ENCODE peak calls at places on chromosomes 16 and 17, in six cellular contexts. M is transverse colon, D is MCF 10A, U is GM10248, L is breast epithelium, S is AG04450. E is an unnamed sample.

GRCh38 chr16:86252596-86252995 is 257.7 kb upstream of the FOXF1 start:
- DNase-seq in M (peak), L (no peak), U (no peak), D (peak), S (no peak), E (peak)

GRCh38 chr16:4329354-4329775 is 13.5 kb downstream of the GLIS2 start:
- DNase-seq in U (no peak), L (no peak), M (no peak), D (no peak), S (no peak), E (no peak)

GRCh38 chr17:74011963-74012362 is 191.5 kb upstream of the RPL38 start:
- DNase-seq in M (no peak), L (no peak), S (no peak), D (no peak), U (no peak), E (no peak)

GRCh38 chr16:49755716-49756115 is 100.2 kb downstream of the ZNF423 start:
- DNase-seq in S (no peak), D (no peak), L (no peak), M (no peak), U (no peak), E (no peak)

GRCh38 chr16:84940670-84941551 is 70.4 kb downstream of the ZDHHC7 start:
- DNase-seq in M (no peak), U (no peak), L (no peak), D (no peak), S (no peak), E (no peak)

GRCh38 chr16:27305342-27305741 is 8.4 kb upstream of the IL4R start:
- DNase-seq in L (no peak), U (no peak), D (no peak), S (no peak), M (no peak), E (no peak)

GRCh38 chr17:42458497-42459255 is at the start of gene ATP6V0A1:
- DNase-seq in D (peak), M (peak), S (no peak), U (peak), L (peak), E (peak)

GRCh38 chr17:8729860-8730259 is 14.8 kb downstream of the CCDC42 start:
- DNase-seq in M (no peak), U (no peak), S (no peak), L (no peak), D (no peak), E (no peak)

GRCh38 chr16:51310159-51310558 is 159.1 kb upstream of the SALL1 start:
- DNase-seq in D (no peak), U (no peak), S (no peak), M (no peak), L (no peak), E (no peak)

GRCh38 chr16:64910351-64910750 is 211.5 kb downstream of the CDH11 start:
- DNase-seq in L (no peak), M (no peak), S (peak), U (no peak), D (peak), E (no peak)

GRCh38 chr17:17379197-17379991 is 76.2 kb downstream of the NT5M start:
- DNase-seq in M (no peak), L (no peak), S (no peak), D (no peak), U (no peak), E (no peak)

GRCh38 chr17:35052240-35052608 is 11.3 kb downstream of the RFFL start:
- DNase-seq in D (no peak), M (no peak), S (peak), L (no peak), U (no peak), E (no peak)

GRCh38 chr16:73058616-73059409 is 10.9 kb upstream of the ZFHX3 start:
- DNase-seq in D (no peak), L (no peak), S (no peak), U (peak), M (no peak), E (no peak)

GRCh38 chr17:16352303-16352837 is 899 bp downstream of the CENPV start:
- DNase-seq in U (peak), D (peak), S (no peak), L (no peak), M (peak), E (peak)

GRCh38 chr17:32940706-32941390 is 12.9 kb downstream of the TMEM98 start:
- DNase-seq in S (no peak), L (no peak), D (no peak), U (no peak), M (no peak), E (no peak)

GRCh38 chr17:82565551-82565950 is 46.0 kb downstream of the FOXK2 start:
- DNase-seq in L (no peak), U (no peak), S (no peak), D (no peak), M (no peak), E (no peak)

GRCh38 chr17:55062921-55063320 is 94.4 kb downstream of the STXBP4 start:
- DNase-seq in M (no peak), D (peak), U (no peak), L (no peak), S (peak), E (no peak)

GRCh38 chr17:50689251-50689650 is 18.5 kb downstream of the ANKRD40 start:
- DNase-seq in D (peak), U (no peak), S (no peak), L (no peak), M (no peak), E (no peak)

GRCh38 chr17:38749222-38750043 is 1.3 kb upstream of the PCGF2 start:
- DNase-seq in S (no peak), L (peak), M (peak), U (no peak), D (peak), E (no peak)

GRCh38 chr17:62750502-62751349 is 57.4 kb downstream of the MARCHF10 start:
- DNase-seq in U (no peak), M (no peak), L (no peak), S (no peak), D (peak), E (no peak)

GRCh38 chr17:7393613-7394451 is 493 bp downstream of the PLSCR3 start:
- DNase-seq in D (peak), S (no peak), M (peak), U (peak), L (no peak), E (peak)

GRCh38 chr16:73384561-73384960 is 336.6 kb upstream of the ZFHX3 start:
- DNase-seq in U (no peak), L (no peak), S (no peak), D (no peak), M (no peak), E (no peak)

GRCh38 chr17:32588982-32589381 is 102.2 kb downstream of the CDK5R1 start:
- DNase-seq in L (no peak), S (no peak), U (no peak), M (no peak), D (no peak), E (no peak)

GRCh38 chr17:57939797-57940196 is 15.4 kb downstream of the CUEDC1 start:
- DNase-seq in D (no peak), S (no peak), L (no peak), U (peak), M (peak), E (peak)

GRCh38 chr17:39591958-39592954 is 15.5 kb downstream of the NEUROD2 start:
- DNase-seq in L (no peak), D (peak), M (peak), S (no peak), U (peak), E (peak)

GRCh38 chr17:35804658-35805192 is 4.6 kb upstream of the TAF15 start:
- DNase-seq in L (no peak), S (peak), M (peak), D (peak), U (peak), E (peak)

GRCh38 chr17:16381496-16381820 is 567 bp downstream of the UBB start:
- DNase-seq in D (no peak), L (no peak), S (no peak), U (no peak), M (no peak), E (no peak)

GRCh38 chr16:88738167-88739084 is 32.1 kb downstream of the CTU2 start:
- DNase-seq in S (no peak), U (no peak), D (no peak), L (no peak), M (no peak), E (no peak)

GRCh38 chr17:5011928-5012327 is 14.2 kb downstream of the KIF1C start:
- DNase-seq in L (no peak), S (no peak), M (no peak), D (no peak), U (peak), E (peak)

GRCh38 chr16:55056585-55057520 is 126.2 kb downstream of the IRX5 start:
- DNase-seq in U (no peak), D (peak), L (no peak), S (no peak), M (no peak), E (peak)

GRCh38 chr16:73036074-73036826 is 11.7 kb downstream of the ZFHX3 start:
- DNase-seq in M (no peak), D (no peak), S (no peak), U (peak), L (no peak), E (no peak)

GRCh38 chr16:4624827-4625616 is 396 bp downstream of the MGRN1 start:
- DNase-seq in M (peak), D (peak), U (peak), L (no peak), S (peak), E (peak)

GRCh38 chr16:78705694-78706093 is 606.2 kb downstream of the WWOX start:
- DNase-seq in D (peak), U (peak), L (no peak), M (no peak), S (no peak), E (peak)

GRCh38 chr16:6193718-6194117 is 1096.1 kb upstream of the EEF2KMT start:
- DNase-seq in S (no peak), U (no peak), D (no peak), M (no peak), L (no peak), E (no peak)

GRCh38 chr17:76005263-76006149 is 4.9 kb downstream of the CDK3 start:
- DNase-seq in D (peak), L (peak), S (no peak), M (peak), U (peak), E (peak)

GRCh38 chr17:40514013-40514875 is 12.8 kb upstream of the TNS4 start:
- DNase-seq in M (no peak), U (no peak), L (no peak), D (no peak), S (no peak), E (no peak)

GRCh38 chr16:10921536-10922327 is 20.5 kb downstream of the DEXI start:
- DNase-seq in M (no peak), L (no peak), S (no peak), U (no peak), D (peak), E (no peak)

GRCh38 chr16:10920726-10921427 is 21.4 kb downstream of the DEXI start:
- DNase-seq in L (no peak), U (no peak), D (no peak), M (no peak), S (no peak), E (no peak)

GRCh38 chr16:10919003-10919351 is 23.3 kb downstream of the DEXI start:
- DNase-seq in D (no peak), S (no peak), U (no peak), M (no peak), L (no peak), E (no peak)

GRCh38 chr16:10916534-10916933 is 25.7 kb downstream of the DEXI start:
- DNase-seq in S (no peak), D (no peak), M (no peak), L (no peak), U (no peak), E (no peak)

DNA sequence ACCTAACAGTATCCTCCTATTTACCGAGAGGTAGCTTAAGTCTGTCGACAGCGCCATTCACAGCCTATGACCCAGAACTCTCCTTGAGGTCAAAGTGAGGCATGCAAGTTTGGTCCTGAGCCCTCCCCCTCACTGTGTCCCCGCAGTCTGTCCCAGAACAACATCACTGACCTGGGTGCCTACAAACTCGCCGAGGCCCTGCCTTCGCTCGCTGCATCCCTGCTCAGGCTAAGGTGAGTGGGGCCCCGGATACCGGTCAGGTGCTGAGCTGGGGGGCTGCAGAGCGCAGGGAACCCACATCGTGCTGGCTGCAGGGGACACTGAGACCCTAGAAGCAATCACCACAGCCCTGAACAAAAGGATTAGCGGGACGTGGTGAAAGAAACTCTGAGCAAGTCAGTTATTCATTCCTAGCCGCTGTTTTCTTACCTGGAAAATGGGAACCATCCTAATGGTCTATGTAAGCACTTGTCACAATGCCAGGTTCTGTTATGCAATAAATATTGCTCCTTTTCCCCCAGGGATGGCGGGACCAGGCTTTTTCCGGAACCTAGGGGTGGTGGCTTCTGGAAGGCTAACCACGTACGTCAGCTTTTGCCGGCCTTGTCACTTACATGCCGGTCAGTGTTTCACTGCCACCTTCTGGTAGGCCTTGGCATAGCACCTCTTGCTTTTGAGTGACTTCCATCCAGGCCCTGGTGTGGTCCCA is 23.8 kb downstream of the DEXI start:
- DNase-seq in D (peak), U (peak), L (peak), S (peak), M (peak), E (peak)
- TF ChIP-seq CTCF in D (peak), U (peak), L (peak), S (peak), M (peak), E (peak)

GRCh38 chr17:37648555-37648954 is 5.3 kb upstream of the DDX52 start:
- DNase-seq in D (peak), M (no peak), L (no peak), S (peak), U (no peak), E (no peak)

GRCh38 chr17:37643118-37643766 is at the start of gene DDX52:
- DNase-seq in U (peak), L (peak), S (peak), D (peak), M (peak), E (peak)

GRCh38 chr17:37642706-37643105 is 540 bp downstream of the DDX52 start:
- DNase-seq in S (no peak), U (no peak), D (peak), M (no peak), L (no peak), E (peak)

GRCh38 chr17:37640016-37640415 is 3.2 kb downstream of the DDX52 start:
- DNase-seq in M (no peak), S (no peak), D (no peak), U (no peak), L (no peak), E (no peak)

DNA sequence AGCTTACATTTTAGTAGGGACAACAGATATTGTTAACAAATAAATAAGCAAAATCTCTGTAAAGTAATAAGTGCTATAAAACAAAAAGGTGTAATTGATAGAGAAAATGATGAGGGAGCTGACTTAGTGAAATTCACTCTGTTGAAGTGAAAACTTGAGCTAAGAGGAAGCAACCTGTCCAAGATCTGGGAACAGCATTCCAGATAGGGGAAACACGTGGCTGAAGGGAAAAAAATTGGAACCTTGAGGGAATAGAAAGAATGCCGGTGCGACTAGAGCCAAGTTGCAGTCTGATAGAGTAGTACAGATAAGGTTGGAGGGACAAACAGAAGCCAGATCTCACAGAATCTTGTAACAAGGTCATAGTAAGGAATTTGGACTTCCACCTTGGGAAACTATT is 583 bp upstream of the DDX52 start:
- DNase-seq in D (peak), S (no peak), U (no peak), M (no peak), L (no peak), E (no peak)
- TF ChIP-seq CTCF in D (no peak), S (no peak), U (no peak), M (no peak), L (no peak), E (no peak)

DNA sequence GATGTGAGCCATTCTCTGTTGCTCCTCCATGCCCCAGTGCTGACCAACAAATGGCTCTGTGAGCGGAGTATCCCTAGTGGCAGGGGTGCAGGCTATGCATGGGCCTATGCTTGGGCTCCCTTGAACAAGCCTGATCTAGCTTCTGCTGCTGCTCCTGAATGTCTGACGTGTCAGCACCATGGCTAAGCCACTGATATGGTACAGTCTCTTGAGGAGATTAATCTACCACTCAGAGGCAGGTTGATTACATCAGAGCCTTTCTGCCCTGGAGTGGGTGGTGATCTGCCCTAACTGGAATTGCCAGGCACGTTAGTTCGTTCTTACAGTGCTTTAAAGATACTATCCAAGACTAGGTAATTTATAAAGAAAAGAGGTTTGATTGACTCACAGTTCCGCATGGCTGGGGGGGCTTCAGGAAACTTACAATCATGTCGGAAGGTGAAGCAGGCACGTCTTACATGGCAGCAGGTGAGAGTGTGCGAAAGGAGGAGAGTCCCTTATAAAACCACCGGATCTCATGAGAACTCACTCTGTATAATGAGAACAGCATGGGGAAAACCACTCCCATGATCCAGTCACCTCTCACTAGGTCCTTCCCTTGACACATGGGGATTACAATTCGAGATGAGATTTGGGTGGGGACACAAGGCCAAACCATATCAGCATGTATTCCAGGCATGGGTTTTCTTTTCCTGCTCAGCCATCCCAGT is 41.5 kb upstream of the B4GALNT2 start:
- DNase-seq in U (no peak), M (no peak), D (no peak), L (no peak), S (no peak), E (no peak)
- TF ChIP-seq CTCF in U (no peak), M (no peak), D (no peak), L (no peak), S (no peak), E (no peak)

GRCh38 chr16:23293016-23293415 is 9.1 kb upstream of the SCNN1B start:
- DNase-seq in L (no peak), M (no peak), S (no peak), D (no peak), U (no peak), E (no peak)

GRCh38 chr16:23298290-23298689 is 3.8 kb upstream of the SCNN1B start:
- DNase-seq in D (no peak), M (no peak), L (no peak), U (no peak), S (no peak), E (no peak)

GRCh38 chr16:23294260-23294659 is 7.8 kb upstream of the SCNN1B start:
- DNase-seq in D (no peak), L (no peak), U (no peak), M (peak), S (no peak), E (no peak)

GRCh38 chr16:23301251-23302044 is 654 bp upstream of the SCNN1B start:
- DNase-seq in L (no peak), S (no peak), D (no peak), M (no peak), U (no peak), E (no peak)

DNA sequence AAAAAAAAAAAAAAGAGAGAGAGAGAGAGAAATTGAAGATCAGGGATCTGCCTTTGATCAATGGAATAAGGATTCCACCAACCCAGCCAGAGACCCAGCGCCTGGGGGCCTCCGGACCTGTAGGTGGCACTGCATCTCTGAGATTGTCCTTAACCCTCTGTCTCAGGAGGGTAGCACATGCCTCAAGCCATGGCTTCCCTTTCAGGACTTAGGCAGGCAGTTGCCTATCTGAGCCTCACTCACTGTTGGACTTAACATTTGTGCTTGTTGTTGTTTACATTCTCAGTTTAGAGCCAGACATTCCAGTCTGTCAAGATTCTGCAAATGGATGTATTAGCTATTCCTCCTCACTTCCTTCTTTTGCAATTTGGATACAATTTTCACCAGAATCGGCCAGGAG is 5.1 kb upstream of the SCNN1B start:
- DNase-seq in U (peak), L (no peak), D (no peak), M (peak), S (no peak), E (peak)
- TF ChIP-seq CTCF in U (peak), L (no peak), D (no peak), M (peak), S (no peak), E (peak)

E was measured in activated CD8-positive, alpha-beta T cell treated with anti-CD3 and anti-CD28 coated beads for 36 hours.